ENCODE peak calls at places on chromosome 4, in seven cellular contexts. C is HCT116, W is GM12878, H is T47D, K is H1, X is SK-N-SH, L is HepG2. G is an unnamed sample.

GRCh38 chr4:47278631-47279030 is 184.9 kb downstream of the COMMD8 start:
- DNase-seq in C (no peak), W (no peak), H (no peak), K (no peak), X (no peak), L (no peak), G (no peak)

GRCh38 chr4:86670739-86671138 is 76.6 kb downstream of the PTPN13 start:
- DNase-seq in C (no peak), W (no peak), H (no peak), K (no peak), X (no peak), L (no peak), G (no peak)

GRCh38 chr4:11511321-11511720 is 82.6 kb upstream of the HS3ST1 start:
- DNase-seq in C (no peak), W (no peak), H (no peak), K (no peak), X (no peak), L (no peak), G (no peak)

GRCh38 chr4:115675721-115676120 is 562.3 kb upstream of the NDST4 start:
- DNase-seq in C (no peak), W (no peak), H (no peak), K (no peak), X (no peak), L (no peak), G (no peak)

GRCh38 chr4:14871676-14872430 is 130.4 kb upstream of the CPEB2 start:
- DNase-seq in C (peak), W (no peak), H (peak), K (no peak), X (no peak), L (peak), G (no peak)

GRCh38 chr4:45100936-45101818 is 374.8 kb upstream of the GNPDA2 start:
- DNase-seq in C (no peak), W (no peak), H (no peak), K (no peak), X (no peak), L (no peak), G (no peak)

GRCh38 chr4:112234952-112235609 is 3.5 kb downstream of the AP1AR start:
- DNase-seq in C (peak), W (peak), H (peak), K (no peak), X (peak), L (peak), G (peak)

GRCh38 chr4:112968456-112969159 is 80.8 kb upstream of the ANK2 start:
- DNase-seq in C (no peak), W (no peak), H (no peak), K (no peak), X (no peak), L (no peak), G (no peak)

GRCh38 chr4:88008133-88008621 is 742 bp downstream of the PKD2 start:
- DNase-seq in C (no peak), W (no peak), H (peak), K (no peak), X (peak), L (peak), G (peak)

GRCh38 chr4:121277194-121278105 is 103.4 kb downstream of the QRFPR start:
- DNase-seq in C (peak), W (no peak), H (peak), K (no peak), X (peak), L (peak), G (peak)

GRCh38 chr4:183029365-183029764 is 69.7 kb upstream of the WWC2 start:
- DNase-seq in C (no peak), W (no peak), H (no peak), K (no peak), X (no peak), L (no peak), G (no peak)

GRCh38 chr4:130054895-130055294 is 958.9 kb downstream of the C4orf33 start:
- DNase-seq in C (no peak), W (no peak), H (no peak), K (no peak), X (no peak), L (no peak), G (no peak)

GRCh38 chr4:15781427-15782095 is 3.4 kb downstream of the CD38 start:
- DNase-seq in C (no peak), W (peak), H (no peak), K (no peak), X (no peak), L (no peak), G (no peak)

GRCh38 chr4:59517007-59517406 is 1683.1 kb upstream of the ADGRL3 start:
- DNase-seq in C (no peak), W (no peak), H (no peak), K (no peak), X (no peak), L (no peak), G (no peak)

GRCh38 chr4:108166038-108166437 is 2.7 kb downstream of the LEF1 start:
- DNase-seq in C (no peak), W (no peak), H (no peak), K (no peak), X (no peak), L (no peak), G (peak)

GRCh38 chr4:87633239-87633638 is 16.8 kb upstream of the DMP1 start:
- DNase-seq in C (no peak), W (no peak), H (no peak), K (no peak), X (peak), L (no peak), G (peak)

GRCh38 chr4:36997727-36998126 is 246.8 kb upstream of the NWD2 start:
- DNase-seq in C (no peak), W (no peak), H (no peak), K (no peak), X (no peak), L (no peak), G (no peak)

GRCh38 chr4:10611673-10612072 is 72.9 kb downstream of the CLNK start:
- DNase-seq in C (peak), W (no peak), H (no peak), K (no peak), X (no peak), L (no peak), G (no peak)

GRCh38 chr4:107243141-107243779 is 207.1 kb upstream of the DKK2 start:
- DNase-seq in C (no peak), W (no peak), H (no peak), K (no peak), X (peak), L (no peak), G (no peak)

GRCh38 chr4:185559913-185560281 is 24.6 kb upstream of the PDLIM3 start:
- DNase-seq in C (no peak), W (no peak), H (peak), K (no peak), X (no peak), L (peak), G (no peak)

GRCh38 chr4:7516116-7516772 is 81.5 kb upstream of the PSAPL1 start:
- DNase-seq in C (no peak), W (no peak), H (no peak), K (no peak), X (no peak), L (no peak), G (no peak)

GRCh38 chr4:6478546-6479220 is 6.3 kb upstream of the PPP2R2C start:
- DNase-seq in C (no peak), W (no peak), H (no peak), K (no peak), X (no peak), L (no peak), G (no peak)

GRCh38 chr4:107801766-107802211 is 22.9 kb upstream of the SGMS2 start:
- DNase-seq in C (no peak), W (no peak), H (no peak), K (no peak), X (no peak), L (no peak), G (no peak)

GRCh38 chr4:73855406-73855805 is 2.3 kb downstream of the PF4V1 start:
- DNase-seq in C (no peak), W (no peak), H (no peak), K (no peak), X (no peak), L (no peak), G (no peak)

GRCh38 chr4:87465739-87466366 is 43.5 kb downstream of the NUDT9 start:
- DNase-seq in C (peak), W (peak), H (peak), K (no peak), X (peak), L (peak), G (peak)

GRCh38 chr4:46781434-46782092 is 127.5 kb downstream of the COX7B2 start:
- DNase-seq in C (no peak), W (no peak), H (no peak), K (no peak), X (no peak), L (no peak), G (no peak)

GRCh38 chr4:155590751-155591150 is 75.9 kb upstream of the GUCY1A1 start:
- DNase-seq in C (no peak), W (no peak), H (no peak), K (no peak), X (no peak), L (no peak), G (no peak)

GRCh38 chr4:139243448-139244365 is 36.3 kb downstream of the MGARP start:
- DNase-seq in C (no peak), W (no peak), H (no peak), K (no peak), X (no peak), L (peak), G (peak)

GRCh38 chr4:3514806-3515421 is 17.3 kb downstream of the LRPAP1 start:
- DNase-seq in C (no peak), W (no peak), H (no peak), K (no peak), X (no peak), L (no peak), G (no peak)

GRCh38 chr4:126627255-126627654 is 1005.5 kb upstream of the INTU start:
- DNase-seq in C (peak), W (no peak), H (peak), K (no peak), X (peak), L (no peak), G (no peak)

GRCh38 chr4:151356510-151356909 is 31.1 kb upstream of the SH3D19 start:
- DNase-seq in C (peak), W (no peak), H (no peak), K (no peak), X (no peak), L (no peak), G (no peak)

GRCh38 chr4:76365636-76366035 is 55.3 kb downstream of the CCDC158 start:
- DNase-seq in C (no peak), W (no peak), H (no peak), K (no peak), X (no peak), L (no peak), G (no peak)

GRCh38 chr4:146521543-146522097 is at the start of gene SLC10A7:
- DNase-seq in C (peak), W (peak), H (peak), K (peak), X (peak), L (peak), G (peak)
- TF ChIP-seq JUND in C (peak), W (no peak), H (no peak), K (peak), X (no peak), L (no peak), G (no peak)

GRCh38 chr4:23902203-23902602 is 12.4 kb upstream of the PPARGC1A start:
- DNase-seq in C (no peak), W (no peak), H (no peak), K (no peak), X (no peak), L (no peak), G (no peak)

GRCh38 chr4:23906839-23907238 is 17.0 kb upstream of the PPARGC1A start:
- DNase-seq in C (no peak), W (no peak), H (no peak), K (no peak), X (no peak), L (no peak), G (no peak)

GRCh38 chr4:23903859-23904438 is 14.1 kb upstream of the PPARGC1A start:
- DNase-seq in C (no peak), W (no peak), H (no peak), K (no peak), X (no peak), L (no peak), G (no peak)

GRCh38 chr4:23900636-23901035 is 10.8 kb upstream of the PPARGC1A start:
- DNase-seq in C (no peak), W (no peak), H (no peak), K (no peak), X (no peak), L (no peak), G (no peak)

DNA sequence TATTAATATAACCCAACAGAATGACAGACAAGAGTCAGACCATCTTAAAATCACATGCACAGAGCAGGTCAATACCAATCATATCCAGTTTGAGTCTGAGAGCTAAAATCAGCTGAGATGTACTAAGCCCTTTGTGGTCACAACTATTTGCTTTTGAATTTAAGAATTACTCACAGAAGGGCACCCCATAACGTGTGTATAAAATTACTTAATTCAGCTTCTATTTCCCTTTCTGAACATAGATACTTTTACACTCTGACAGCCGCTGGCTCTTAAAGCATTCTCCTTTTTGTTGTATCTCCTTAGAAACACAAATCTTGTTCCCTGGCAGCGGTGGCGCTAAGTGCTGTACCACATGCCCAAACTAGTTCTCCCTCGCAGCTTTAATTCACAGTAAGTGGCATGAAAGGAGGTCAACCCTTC is 14.8 kb upstream of the PPARGC1A start:
- DNase-seq in C (no peak), W (no peak), H (no peak), K (no peak), X (no peak), L (no peak), G (no peak)
- TF ChIP-seq JUND in C (no peak), W (no peak), H (no peak), K (no peak), X (no peak), L (no peak), G (no peak)

DNA sequence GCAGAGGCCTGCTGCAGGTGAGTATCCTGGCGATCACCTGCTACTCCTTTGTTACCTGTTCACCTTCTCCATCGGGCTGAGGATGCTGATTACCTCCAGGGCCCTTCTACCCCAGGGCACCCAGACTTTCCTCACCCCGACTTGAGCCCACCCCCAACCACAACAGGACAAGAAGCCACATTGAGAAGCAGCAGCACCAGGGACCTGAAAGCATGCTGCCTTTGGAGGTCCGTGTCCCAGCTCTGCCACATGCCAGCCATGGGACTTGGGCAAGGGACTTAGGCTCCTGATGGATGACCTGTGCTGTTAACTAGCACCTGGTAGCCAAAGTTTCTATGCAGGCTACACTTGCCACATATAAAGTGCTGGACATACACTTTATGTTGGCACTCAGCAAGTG is 89.7 kb downstream of the CPZ start:
- DNase-seq in C (no peak), W (no peak), H (no peak), K (no peak), X (no peak), L (no peak), G (no peak)
- TF ChIP-seq JUND in C (no peak), W (no peak), H (no peak), K (no peak), X (no peak), L (no peak), G (no peak)

GRCh38 chr4:53003959-53004358 is 141.8 kb downstream of the RASL11B start:
- DNase-seq in C (no peak), W (no peak), H (no peak), K (no peak), X (no peak), L (no peak), G (no peak)
- TF ChIP-seq JUND in C (no peak), W (no peak), H (no peak), K (no peak), X (no peak), L (no peak), G (no peak)

DNA sequence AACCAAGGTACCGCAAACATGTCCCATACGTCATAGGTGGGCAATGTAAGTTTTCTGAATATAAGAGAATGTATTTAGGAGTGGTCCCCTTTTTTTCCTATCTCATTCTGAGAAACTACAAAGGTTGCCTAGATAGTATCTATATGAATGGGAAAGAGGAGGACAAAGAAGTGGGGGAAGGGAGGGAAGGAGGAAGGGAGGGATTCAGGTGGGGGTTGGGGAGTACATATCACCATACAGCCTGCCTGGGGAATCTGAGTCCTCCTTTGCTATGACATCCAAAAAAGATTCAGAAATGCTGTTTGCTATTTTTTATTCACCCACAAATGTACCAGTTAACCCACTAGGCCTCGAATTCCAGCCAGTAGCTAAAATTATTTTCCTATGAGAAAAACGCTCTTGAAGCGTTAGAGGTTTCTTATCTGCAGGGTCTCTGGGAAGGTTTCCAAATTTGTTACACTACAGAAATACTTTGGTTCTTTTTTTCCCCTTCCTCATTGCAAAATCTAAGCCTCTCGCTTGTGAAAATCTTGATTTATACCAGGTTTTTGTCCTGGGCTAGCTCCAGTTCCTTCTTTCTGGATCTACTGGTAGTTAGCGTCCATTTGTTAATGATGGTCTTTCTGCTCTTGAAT is 212.9 kb downstream of the NSUN7 start:
- DNase-seq in C (no peak), W (no peak), H (no peak), K (no peak), X (no peak), L (no peak), G (no peak)
- TF ChIP-seq JUND in C (no peak), W (no peak), H (no peak), K (no peak), X (no peak), L (no peak), G (no peak)

GRCh38 chr4:98680806-98681205 is 22.4 kb upstream of the TSPAN5 start:
- DNase-seq in C (no peak), W (no peak), H (no peak), K (no peak), X (no peak), L (no peak), G (no peak)

GRCh38 chr4:98685225-98686045 is 27.0 kb upstream of the TSPAN5 start:
- DNase-seq in C (no peak), W (no peak), H (no peak), K (no peak), X (no peak), L (no peak), G (no peak)

GRCh38 chr4:98686046-98686385 is 27.6 kb upstream of the TSPAN5 start:
- DNase-seq in C (no peak), W (no peak), H (no peak), K (no peak), X (no peak), L (no peak), G (no peak)

GRCh38 chr4:98679738-98680137 is 21.3 kb upstream of the TSPAN5 start:
- DNase-seq in C (no peak), W (no peak), H (no peak), K (no peak), X (no peak), L (no peak), G (no peak)

GRCh38 chr4:98682719-98683118 is 24.3 kb upstream of the TSPAN5 start:
- DNase-seq in C (no peak), W (no peak), H (no peak), K (no peak), X (peak), L (no peak), G (peak)
- TF ChIP-seq JUND in C (no peak), W (no peak), H (no peak), K (no peak), X (peak), L (no peak), G (no peak)

GRCh38 chr4:1191621-1192020 is 19.2 kb upstream of the SPON2 start:
- DNase-seq in C (no peak), W (no peak), H (no peak), K (no peak), X (no peak), L (no peak), G (no peak)

GRCh38 chr4:1192493-1193205 is 20.3 kb upstream of the SPON2 start:
- DNase-seq in C (no peak), W (no peak), H (no peak), K (no peak), X (peak), L (no peak), G (no peak)

GRCh38 chr4:1193206-1194027 is 21.0 kb upstream of the SPON2 start:
- DNase-seq in C (no peak), W (no peak), H (no peak), K (no peak), X (peak), L (no peak), G (no peak)

GRCh38 chr4:1194028-1194900 is 21.9 kb upstream of the SPON2 start:
- DNase-seq in C (no peak), W (no peak), H (no peak), K (no peak), X (peak), L (no peak), G (no peak)

DNA sequence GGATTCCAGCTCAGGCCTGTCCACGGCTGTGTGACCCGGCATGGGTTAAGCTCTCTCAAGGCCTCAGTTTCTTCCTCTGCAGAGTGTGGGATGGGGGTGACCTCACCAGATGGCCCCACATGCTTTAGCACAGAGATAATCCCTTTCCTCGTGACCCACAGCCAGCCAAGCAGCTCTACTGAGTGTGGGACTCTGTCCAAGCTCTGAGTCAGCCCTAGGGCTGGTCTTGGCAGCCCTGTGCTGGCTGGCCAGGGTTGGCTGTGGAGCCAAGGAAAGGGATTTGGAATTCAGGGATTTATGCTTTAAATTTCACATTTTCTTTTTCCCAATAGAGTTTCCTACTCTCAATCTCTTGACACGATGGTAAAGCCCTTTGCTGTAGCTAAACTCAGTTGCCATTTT is 19.7 kb upstream of the SPON2 start:
- DNase-seq in C (peak), W (no peak), H (peak), K (no peak), X (peak), L (no peak), G (peak)
- TF ChIP-seq JUND in C (peak), W (no peak), H (no peak), K (no peak), X (peak), L (no peak), G (peak)

GRCh38 chr4:101292214-101292613 is 55.1 kb downstream of the PPP3CA start:
- DNase-seq in C (no peak), W (no peak), H (no peak), K (no peak), X (peak), L (no peak), G (no peak)

GRCh38 chr4:101291198-101291597 is 56.1 kb downstream of the PPP3CA start:
- DNase-seq in C (no peak), W (no peak), H (no peak), K (no peak), X (no peak), L (no peak), G (no peak)

GRCh38 chr4:101294591-101294990 is 52.7 kb downstream of the PPP3CA start:
- DNase-seq in C (no peak), W (no peak), H (no peak), K (no peak), X (no peak), L (no peak), G (no peak)

GRCh38 chr4:101290651-101291050 is 56.7 kb downstream of the PPP3CA start:
- DNase-seq in C (no peak), W (no peak), H (no peak), K (no peak), X (no peak), L (no peak), G (no peak)

GRCh38 chr4:101292901-101293300 is 54.4 kb downstream of the PPP3CA start:
- DNase-seq in C (no peak), W (no peak), H (no peak), K (no peak), X (no peak), L (no peak), G (no peak)
- TF ChIP-seq JUND in C (no peak), W (no peak), H (no peak), K (no peak), X (no peak), L (no peak), G (no peak)

G was measured in K562.